ENCODE peak calls at places on chromosomes 13 and 19, in five cellular contexts. P is omental fat pad, L is GM18507, D is NCI-H446 treated with DMSO at 0.1 percent for 48 hours, W is neural progenitor cell. H is an unnamed sample.

GRCh38 chr19:3785464-3785937 is 680 bp downstream of the MATK start:
- DNase-seq in L (no peak), W (peak), D (no peak), P (no peak), H (no peak)

GRCh38 chr13:77916481-77916880 is 2.1 kb downstream of the EDNRB start:
- DNase-seq in L (no peak), D (no peak), W (no peak), P (no peak), H (peak)

GRCh38 chr19:37551123-37551993 is 43.2 kb downstream of the ZNF571 start:
- DNase-seq in P (no peak), L (peak), W (no peak), D (no peak), H (peak)

GRCh38 chr19:4536798-4537197 is 1.8 kb upstream of the PLIN5 start:
- DNase-seq in L (no peak), W (no peak), P (no peak), D (no peak), H (no peak)

GRCh38 chr19:15452111-15453047 is 2.6 kb upstream of the WIZ start:
- DNase-seq in W (peak), P (peak), L (no peak), D (peak), H (peak)

GRCh38 chr13:32883501-32883900 is 132.7 kb upstream of the KL start:
- DNase-seq in P (no peak), W (no peak), L (no peak), D (peak), H (no peak)

GRCh38 chr19:51771369-51771768 is 10.4 kb downstream of the FPR2 start:
- DNase-seq in P (no peak), W (no peak), D (no peak), L (no peak), H (no peak)

GRCh38 chr13:26132756-26133155 is 80.9 kb upstream of the SHISA2 start:
- DNase-seq in L (no peak), D (no peak), W (peak), P (no peak), H (peak)

GRCh38 chr13:94660695-94661324 is 51.5 kb downstream of the SOX21 start:
- DNase-seq in L (no peak), D (no peak), P (no peak), W (peak), H (peak)

GRCh38 chr19:6632002-6632621 is 37.8 kb downstream of the TNFSF14 start:
- DNase-seq in W (peak), L (no peak), P (peak), D (peak), H (peak)